ENCODE peak calls at places on chromosomes 13 and 19, in eight cellular contexts. F is activated naive CD8-positive, alpha-beta T cell treated with anti-CD3 and anti-CD28 coated beads for 36 hours; U is GDM1; I is RWPE1; D is effector CD4-positive, alpha-beta T cell; H is HEK293T; Q is NCI-H1048; A is stimulated activated CD4-positive, alpha-beta T cell treated with anti-CD3 and anti-CD28 coated beads, Interleukin-12 subunit alpha, Interleukin-12 subunit beta, amount 100 ng/mL, for 24 hours. Z is an unnamed sample.

GRCh38 chr19:13022859-13023636 is 27.8 kb downstream of the NFIX start:
- DNase-seq in F (no peak), U (no peak), I (peak), D (no peak), H (peak), Q (peak), A (no peak), Z (no peak)

GRCh38 chr19:51490676-51491075 is 10.9 kb downstream of the SIGLEC12 start:
- DNase-seq in F (no peak), U (no peak), I (no peak), D (no peak), H (no peak), Q (no peak), A (no peak), Z (no peak)

GRCh38 chr19:4329858-4330257 is 8.8 kb downstream of the STAP2 start:
- DNase-seq in F (no peak), U (no peak), I (no peak), D (no peak), H (no peak), Q (no peak), A (no peak), Z (no peak)

GRCh38 chr19:11578342-11579142 is 1.1 kb upstream of the ACP5 start:
- DNase-seq in F (peak), U (no peak), I (no peak), D (peak), H (no peak), Q (no peak), A (no peak), Z (no peak)

GRCh38 chr19:12596485-12596884 is 14.1 kb downstream of the ZNF490 start:
- DNase-seq in F (no peak), U (no peak), I (no peak), D (no peak), H (no peak), Q (no peak), A (no peak), Z (no peak)

GRCh38 chr13:26949701-26950345 is 189.2 kb upstream of the GPR12 start:
- DNase-seq in F (no peak), U (no peak), I (no peak), D (no peak), H (no peak), Q (no peak), A (no peak), Z (no peak)

GRCh38 chr13:97810152-97810551 is 143.3 kb upstream of the IPO5 start:
- DNase-seq in F (no peak), U (no peak), I (peak), D (no peak), H (no peak), Q (no peak), A (no peak), Z (peak)

GRCh38 chr19:48770223-48770622 is 14.9 kb downstream of the FGF21 start:
- DNase-seq in F (no peak), U (no peak), I (peak), D (no peak), H (no peak), Q (no peak), A (no peak), Z (no peak)

GRCh38 chr19:6065685-6066365 is 44.5 kb downstream of the RFX2 start:
- DNase-seq in F (peak), U (peak), I (peak), D (peak), H (no peak), Q (no peak), A (no peak), Z (no peak)

GRCh38 chr19:50890422-50891252 is 17.4 kb downstream of the KLK2 start:
- DNase-seq in F (no peak), U (no peak), I (peak), D (no peak), H (no peak), Q (no peak), A (no peak), Z (no peak)

Z was measured in NCI-H2081 treated with DMSO at 0.1 percent for 48 hours.